ENCODE peak calls at places on chromosomes 11 and 22, in eight cellular contexts. E is BJ, R is putamen, T is osteocyte, F is T-cell, X is GM23338, O is cardiac muscle cell, Q is astrocyte. D is an unnamed sample.

GRCh38 chr11:15053201-15053685 is 20.1 kb upstream of the CALCB start:
- DNase-seq in E (no peak), R (no peak), T (no peak), F (no peak), X (no peak), O (no peak), Q (no peak), D (no peak)

GRCh38 chr11:76318744-76319384 is 62.1 kb downstream of the THAP12 start:
- DNase-seq in E (no peak), R (peak; percentile 61), T (peak; percentile 90), F (peak; percentile 87), X (peak; percentile 93), O (peak; percentile 80), Q (peak; percentile 16), D (peak; percentile 49)

GRCh38 chr11:75339685-75340409 is 11.6 kb downstream of the ARRB1 start:
- DNase-seq in E (no peak), R (no peak), T (no peak), F (no peak), X (no peak), O (no peak), Q (no peak), D (no peak)

GRCh38 chr22:50176850-50177536 is 6.5 kb downstream of the PANX2 start:
- DNase-seq in E (no peak), R (no peak), T (no peak), F (no peak), X (peak; percentile 24), O (no peak), Q (no peak), D (no peak)

GRCh38 chr22:40462195-40462988 is 92.0 kb downstream of the SGSM3 start:
- DNase-seq in E (no peak), R (no peak), T (no peak), F (peak; percentile 7), X (no peak), O (no peak), Q (no peak), D (no peak)

GRCh38 chr11:69497221-69497787 is 15.8 kb downstream of the LINC01488 start:
- DNase-seq in E (peak; percentile 87), R (peak; percentile 42), T (no peak), F (no peak), X (peak; percentile 49), O (peak; percentile 98), Q (peak; percentile 97), D (peak; percentile 88)

GRCh38 chr22:36577019-36577418 is 48.1 kb upstream of the EIF3D start:
- DNase-seq in E (peak; percentile 88), R (no peak), T (no peak), F (no peak), X (no peak), O (peak; percentile 15), Q (peak; percentile 94), D (peak; percentile 18)

GRCh38 chr22:31193092-31193491 is 19.0 kb upstream of the LIMK2 start:
- DNase-seq in E (no peak), R (no peak), T (no peak), F (no peak), X (no peak), O (no peak), Q (no peak), D (no peak)

GRCh38 chr11:62671604-62672528 is at the start of the genes LBHD1 and UQCC3:
- DNase-seq in E (no peak), R (peak; percentile 87), T (peak; percentile 89), F (peak; percentile 62), X (peak; percentile 97), O (peak; percentile 89), Q (peak; percentile 81), D (peak; percentile 64)

GRCh38 chr11:116891746-116892145 is 54.3 kb upstream of the APOA1 start:
- DNase-seq in E (no peak), R (no peak), T (no peak), F (no peak), X (no peak), O (no peak), Q (no peak), D (no peak)

D was measured in T1000.